ENCODE peak calls at places on chromosomes 12 and 14, in seven cellular contexts. One of them, this sample, is unnamed. For H3K4me1, the result is how much of the 10 kb centered on the place peaks cover.

GRCh38 chr12:130164931-130165330 is 2.7 kb downstream of the FZD10 start:
- DNase-seq in neural progenitor cell: peak
- DNase-seq in endodermal cell: peak
- DNase-seq in GM23248: no peak
- DNase-seq in Peyer's patch: no peak
- DNase-seq in CD8-positive, alpha-beta memory T cell: no peak
- DNase-seq in A549: no peak
- DNase-seq in this sample: no peak

GRCh38 chr12:92002673-92003382 is 142.8 kb downstream of the BTG1 start:
- DNase-seq in neural progenitor cell: no peak
- DNase-seq in endodermal cell: no peak
- DNase-seq in GM23248: peak
- DNase-seq in Peyer's patch: no peak
- DNase-seq in CD8-positive, alpha-beta memory T cell: no peak
- DNase-seq in A549: no peak
- DNase-seq in this sample: no peak

GRCh38 chr12:31629756-31630732 is 29.4 kb upstream of the ETFBKMT start:
- DNase-seq in neural progenitor cell: no peak
- DNase-seq in endodermal cell: no peak
- DNase-seq in GM23248: peak
- DNase-seq in Peyer's patch: no peak
- DNase-seq in CD8-positive, alpha-beta memory T cell: no peak
- DNase-seq in A549: no peak
- DNase-seq in this sample: no peak

GRCh38 chr14:76644875-76645518 is 116.3 kb upstream of the VASH1 start:
- DNase-seq in neural progenitor cell: peak
- DNase-seq in endodermal cell: peak
- DNase-seq in GM23248: peak
- DNase-seq in Peyer's patch: peak
- DNase-seq in CD8-positive, alpha-beta memory T cell: no peak
- DNase-seq in A549: peak
- DNase-seq in this sample: peak

GRCh38 chr12:93242154-93242958 is 135.4 kb upstream of the NUDT4 start:
- DNase-seq in neural progenitor cell: no peak
- DNase-seq in endodermal cell: no peak
- DNase-seq in GM23248: no peak
- DNase-seq in Peyer's patch: no peak
- DNase-seq in CD8-positive, alpha-beta memory T cell: no peak
- DNase-seq in A549: no peak
- DNase-seq in this sample: no peak

GRCh38 chr12:29921307-29921706 is 137.6 kb upstream of the TMTC1 start:
- DNase-seq in neural progenitor cell: no peak
- DNase-seq in endodermal cell: no peak
- DNase-seq in GM23248: peak
- DNase-seq in Peyer's patch: no peak
- DNase-seq in CD8-positive, alpha-beta memory T cell: no peak
- DNase-seq in A549: no peak
- DNase-seq in this sample: no peak

GRCh38 chr12:18700254-18700653 is 37.6 kb downstream of the PLCZ1 start:
- DNase-seq in neural progenitor cell: no peak
- DNase-seq in endodermal cell: no peak
- DNase-seq in GM23248: peak
- DNase-seq in Peyer's patch: no peak
- DNase-seq in CD8-positive, alpha-beta memory T cell: no peak
- DNase-seq in A549: no peak
- DNase-seq in this sample: no peak

GRCh38 chr12:1657616-1658167 is 28.7 kb downstream of the WNT5B start:
- DNase-seq in neural progenitor cell: no peak
- DNase-seq in endodermal cell: no peak
- DNase-seq in GM23248: no peak
- DNase-seq in Peyer's patch: no peak
- DNase-seq in CD8-positive, alpha-beta memory T cell: no peak
- DNase-seq in A549: no peak
- DNase-seq in this sample: no peak

GRCh38 chr12:110582286-110583136 is 607 bp downstream of the PPTC7 start:
- DNase-seq in neural progenitor cell: peak
- DNase-seq in endodermal cell: peak
- DNase-seq in GM23248: peak
- DNase-seq in Peyer's patch: peak
- DNase-seq in CD8-positive, alpha-beta memory T cell: peak
- DNase-seq in A549: no peak
- DNase-seq in this sample: peak

GRCh38 chr12:22529281-22530060 is 14.9 kb downstream of the C2CD5 start:
- DNase-seq in neural progenitor cell: peak
- DNase-seq in endodermal cell: no peak
- DNase-seq in GM23248: peak
- DNase-seq in Peyer's patch: no peak
- DNase-seq in CD8-positive, alpha-beta memory T cell: peak
- DNase-seq in A549: peak
- DNase-seq in this sample: no peak

GRCh38 chr12:92547906-92548305 is 154.9 kb upstream of the PLEKHG7 start:
- DNase-seq in neural progenitor cell: no peak
- DNase-seq in endodermal cell: no peak
- DNase-seq in GM23248: peak
- DNase-seq in Peyer's patch: no peak
- DNase-seq in CD8-positive, alpha-beta memory T cell: no peak
- DNase-seq in A549: no peak
- DNase-seq in this sample: no peak

GRCh38 chr14:100988411-100988900 is 84.9 kb upstream of the RTL1 start:
- DNase-seq in neural progenitor cell: no peak
- DNase-seq in endodermal cell: no peak
- DNase-seq in GM23248: peak
- DNase-seq in Peyer's patch: no peak
- DNase-seq in CD8-positive, alpha-beta memory T cell: no peak
- DNase-seq in A549: peak
- DNase-seq in this sample: no peak

GRCh38 chr14:99026471-99026870 is 245.5 kb downstream of the BCL11B start:
- DNase-seq in neural progenitor cell: no peak
- DNase-seq in endodermal cell: peak
- DNase-seq in GM23248: no peak
- DNase-seq in Peyer's patch: no peak
- DNase-seq in CD8-positive, alpha-beta memory T cell: no peak
- DNase-seq in A549: no peak
- DNase-seq in this sample: peak

GRCh38 chr12:4261655-4262054 is 11.9 kb upstream of the CCND2 start:
- DNase-seq in neural progenitor cell: no peak
- DNase-seq in endodermal cell: no peak
- DNase-seq in GM23248: no peak
- DNase-seq in Peyer's patch: no peak
- DNase-seq in CD8-positive, alpha-beta memory T cell: no peak
- DNase-seq in A549: no peak
- DNase-seq in this sample: no peak

GRCh38 chr12:79294590-79294989 is 396.2 kb downstream of the PAWR start:
- DNase-seq in neural progenitor cell: no peak
- DNase-seq in endodermal cell: no peak
- DNase-seq in GM23248: no peak
- DNase-seq in Peyer's patch: no peak
- DNase-seq in CD8-positive, alpha-beta memory T cell: no peak
- DNase-seq in A549: no peak
- DNase-seq in this sample: no peak

GRCh38 chr14:61570188-61570960 is 124.9 kb upstream of the HIF1A start:
- DNase-seq in neural progenitor cell: no peak
- DNase-seq in endodermal cell: peak
- DNase-seq in GM23248: peak
- DNase-seq in Peyer's patch: no peak
- DNase-seq in CD8-positive, alpha-beta memory T cell: no peak
- DNase-seq in A549: no peak
- DNase-seq in this sample: peak

GRCh38 chr12:93982847-93983315 is 165.5 kb upstream of the PLXNC1 start:
- DNase-seq in neural progenitor cell: no peak
- DNase-seq in endodermal cell: peak
- DNase-seq in GM23248: peak
- DNase-seq in Peyer's patch: no peak
- DNase-seq in CD8-positive, alpha-beta memory T cell: no peak
- DNase-seq in A549: no peak
- DNase-seq in this sample: peak

GRCh38 chr14:60622920-60623263 is 26.4 kb downstream of the SIX1 start:
- DNase-seq in neural progenitor cell: no peak
- DNase-seq in endodermal cell: no peak
- DNase-seq in GM23248: peak
- DNase-seq in Peyer's patch: no peak
- DNase-seq in CD8-positive, alpha-beta memory T cell: no peak
- DNase-seq in A549: no peak
- DNase-seq in this sample: no peak

GRCh38 chr14:74938873-74939495 is 15.9 kb upstream of the RPS6KL1 start:
- DNase-seq in neural progenitor cell: no peak
- DNase-seq in endodermal cell: no peak
- DNase-seq in GM23248: no peak
- DNase-seq in Peyer's patch: no peak
- DNase-seq in CD8-positive, alpha-beta memory T cell: no peak
- DNase-seq in A549: no peak
- DNase-seq in this sample: no peak

GRCh38 chr14:74934476-74935339 is 11.6 kb upstream of the RPS6KL1 start:
- DNase-seq in neural progenitor cell: peak
- DNase-seq in endodermal cell: peak
- DNase-seq in GM23248: no peak
- DNase-seq in Peyer's patch: no peak
- DNase-seq in CD8-positive, alpha-beta memory T cell: no peak
- DNase-seq in A549: no peak
- DNase-seq in this sample: no peak

GRCh38 chr14:74936151-74936550 is 13.1 kb upstream of the RPS6KL1 start:
- DNase-seq in neural progenitor cell: no peak
- DNase-seq in endodermal cell: no peak
- DNase-seq in GM23248: no peak
- DNase-seq in Peyer's patch: no peak
- DNase-seq in CD8-positive, alpha-beta memory T cell: no peak
- DNase-seq in A549: no peak
- DNase-seq in this sample: no peak

GRCh38 chr14:74935340-74935640 is 12.2 kb upstream of the RPS6KL1 start:
- DNase-seq in neural progenitor cell: no peak
- DNase-seq in endodermal cell: no peak
- DNase-seq in GM23248: no peak
- DNase-seq in Peyer's patch: no peak
- DNase-seq in CD8-positive, alpha-beta memory T cell: no peak
- DNase-seq in A549: no peak
- DNase-seq in this sample: no peak

GRCh38 chr14:74937171-74937570 is 14.1 kb upstream of the RPS6KL1 start:
- DNase-seq in neural progenitor cell: no peak
- DNase-seq in endodermal cell: no peak
- DNase-seq in GM23248: no peak
- DNase-seq in Peyer's patch: no peak
- DNase-seq in CD8-positive, alpha-beta memory T cell: no peak
- DNase-seq in A549: no peak
- DNase-seq in this sample: no peak
- H3K4me1 ChIP-seq in neural progenitor cell: under half
- H3K4me1 ChIP-seq in endodermal cell: under half
- H3K4me1 ChIP-seq in GM23248: under half
- H3K4me1 ChIP-seq in Peyer's patch: under half
- H3K4me1 ChIP-seq in CD8-positive, alpha-beta memory T cell: under half
- H3K4me1 ChIP-seq in A549: under half
- H3K4me1 ChIP-seq in this sample: under half

GRCh38 chr12:116263431-116263830 is 14.1 kb downstream of the MED13L start:
- DNase-seq in neural progenitor cell: no peak
- DNase-seq in endodermal cell: no peak
- DNase-seq in GM23248: no peak
- DNase-seq in Peyer's patch: no peak
- DNase-seq in CD8-positive, alpha-beta memory T cell: no peak
- DNase-seq in A549: no peak
- DNase-seq in this sample: no peak

GRCh38 chr12:116263844-116264243 is 13.6 kb downstream of the MED13L start:
- DNase-seq in neural progenitor cell: peak
- DNase-seq in endodermal cell: peak
- DNase-seq in GM23248: no peak
- DNase-seq in Peyer's patch: no peak
- DNase-seq in CD8-positive, alpha-beta memory T cell: no peak
- DNase-seq in A549: no peak
- DNase-seq in this sample: no peak

GRCh38 chr12:116261525-116262100 is 15.9 kb downstream of the MED13L start:
- DNase-seq in neural progenitor cell: no peak
- DNase-seq in endodermal cell: no peak
- DNase-seq in GM23248: no peak
- DNase-seq in Peyer's patch: no peak
- DNase-seq in CD8-positive, alpha-beta memory T cell: no peak
- DNase-seq in A549: no peak
- DNase-seq in this sample: no peak

GRCh38 chr12:116264525-116265070 is 12.9 kb downstream of the MED13L start:
- DNase-seq in neural progenitor cell: peak
- DNase-seq in endodermal cell: peak
- DNase-seq in GM23248: no peak
- DNase-seq in Peyer's patch: no peak
- DNase-seq in CD8-positive, alpha-beta memory T cell: no peak
- DNase-seq in A549: no peak
- DNase-seq in this sample: no peak

DNA sequence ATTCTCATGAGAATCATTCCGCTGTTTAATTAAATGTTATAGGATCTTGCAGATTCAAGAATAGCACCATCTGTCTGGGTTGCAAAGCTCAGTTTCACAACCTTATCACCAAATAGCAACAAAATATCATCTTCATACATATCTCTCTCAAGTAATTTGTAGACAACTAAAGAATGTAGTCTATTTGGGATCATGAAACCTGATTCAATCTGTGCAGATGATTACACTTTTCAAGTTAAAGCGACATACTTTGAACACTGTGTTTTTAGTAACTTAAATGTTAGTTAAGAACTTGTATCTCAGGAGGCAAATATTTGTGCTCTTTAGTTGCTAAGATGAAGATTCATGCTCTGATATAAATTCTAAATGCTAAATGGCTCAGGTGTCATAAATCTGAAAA is 14.8 kb downstream of the MED13L start:
- DNase-seq in neural progenitor cell: no peak
- DNase-seq in endodermal cell: no peak
- DNase-seq in GM23248: no peak
- DNase-seq in Peyer's patch: no peak
- DNase-seq in CD8-positive, alpha-beta memory T cell: no peak
- DNase-seq in A549: no peak
- DNase-seq in this sample: no peak
- H3K4me1 ChIP-seq in neural progenitor cell: half or more
- H3K4me1 ChIP-seq in endodermal cell: under half
- H3K4me1 ChIP-seq in GM23248: half or more
- H3K4me1 ChIP-seq in Peyer's patch: under half
- H3K4me1 ChIP-seq in CD8-positive, alpha-beta memory T cell: half or more
- H3K4me1 ChIP-seq in A549: half or more
- H3K4me1 ChIP-seq in this sample: under half

GRCh38 chr12:20969766-20970165 is 159.3 kb downstream of the SLCO1B3 start:
- DNase-seq in neural progenitor cell: no peak
- DNase-seq in endodermal cell: no peak
- DNase-seq in GM23248: no peak
- DNase-seq in Peyer's patch: no peak
- DNase-seq in CD8-positive, alpha-beta memory T cell: no peak
- DNase-seq in A549: no peak
- DNase-seq in this sample: no peak

GRCh38 chr12:20963303-20963702 is 152.8 kb downstream of the SLCO1B3 start:
- DNase-seq in neural progenitor cell: no peak
- DNase-seq in endodermal cell: no peak
- DNase-seq in GM23248: no peak
- DNase-seq in Peyer's patch: no peak
- DNase-seq in CD8-positive, alpha-beta memory T cell: no peak
- DNase-seq in A549: no peak
- DNase-seq in this sample: no peak

GRCh38 chr12:20963762-20964161 is 153.3 kb downstream of the SLCO1B3 start:
- DNase-seq in neural progenitor cell: no peak
- DNase-seq in endodermal cell: no peak
- DNase-seq in GM23248: no peak
- DNase-seq in Peyer's patch: no peak
- DNase-seq in CD8-positive, alpha-beta memory T cell: no peak
- DNase-seq in A549: no peak
- DNase-seq in this sample: no peak

GRCh38 chr12:20967756-20968155 is 157.3 kb downstream of the SLCO1B3 start:
- DNase-seq in neural progenitor cell: no peak
- DNase-seq in endodermal cell: no peak
- DNase-seq in GM23248: no peak
- DNase-seq in Peyer's patch: no peak
- DNase-seq in CD8-positive, alpha-beta memory T cell: no peak
- DNase-seq in A549: no peak
- DNase-seq in this sample: no peak
- H3K4me1 ChIP-seq in neural progenitor cell: under half
- H3K4me1 ChIP-seq in endodermal cell: under half
- H3K4me1 ChIP-seq in GM23248: under half
- H3K4me1 ChIP-seq in Peyer's patch: under half
- H3K4me1 ChIP-seq in CD8-positive, alpha-beta memory T cell: under half
- H3K4me1 ChIP-seq in A549: under half
- H3K4me1 ChIP-seq in this sample: under half

GRCh38 chr12:108772247-108772646 is 40.9 kb upstream of the CORO1C start:
- DNase-seq in neural progenitor cell: no peak
- DNase-seq in endodermal cell: no peak
- DNase-seq in GM23248: peak
- DNase-seq in Peyer's patch: no peak
- DNase-seq in CD8-positive, alpha-beta memory T cell: no peak
- DNase-seq in A549: no peak
- DNase-seq in this sample: peak
- H3K4me1 ChIP-seq in neural progenitor cell: under half
- H3K4me1 ChIP-seq in endodermal cell: under half
- H3K4me1 ChIP-seq in GM23248: under half
- H3K4me1 ChIP-seq in Peyer's patch: under half
- H3K4me1 ChIP-seq in CD8-positive, alpha-beta memory T cell: under half
- H3K4me1 ChIP-seq in A549: under half
- H3K4me1 ChIP-seq in this sample: under half

This sample was measured in DND-41.